ENCODE peak calls at places on chromosomes 5 and 9, in ten cellular contexts. H, F, R, U, C, O, Q, Z, P and L are unnamed samples.

GRCh38 chr5:135339189-135339588 is 59.8 kb downstream of the MACROH2A1 start:
- DNase-seq in H (no peak), F (no peak), R (no peak), U (no peak), C (no peak), O (no peak), Q (no peak), Z (no peak), P (no peak), L (no peak)

GRCh38 chr5:102036927-102037326 is 259.2 kb downstream of the SLCO4C1 start:
- DNase-seq in H (no peak), F (no peak), R (no peak), U (no peak), C (no peak), O (no peak), Q (no peak), Z (no peak), P (no peak), L (no peak)

GRCh38 chr9:125977223-125977622 is 230.1 kb downstream of the PBX3 start:
- DNase-seq in H (no peak), F (no peak), R (peak; percentile 10), U (no peak), C (no peak), O (no peak), Q (no peak), Z (no peak), P (peak; percentile 32), L (peak; percentile 5)

GRCh38 chr9:128276574-128277270 is 646 bp downstream of the SWI5 start:
- DNase-seq in H (no peak), F (no peak), R (peak; percentile 43), U (peak; percentile 46), C (peak; percentile 77), O (peak; percentile 63), Q (no peak), Z (no peak), P (peak; percentile 49), L (peak; percentile 24)

GRCh38 chr5:135993248-135993893 is 35.4 kb upstream of the TGFBI start:
- DNase-seq in H (no peak), F (no peak), R (peak; percentile 89), U (no peak), C (no peak), O (no peak), Q (no peak), Z (no peak), P (peak; percentile 71), L (no peak)

GRCh38 chr9:84166828-84167400 is 173.6 kb downstream of the SLC28A3 start:
- DNase-seq in H (no peak), F (no peak), R (no peak), U (no peak), C (no peak), O (no peak), Q (no peak), Z (no peak), P (no peak), L (no peak)

GRCh38 chr9:101639785-101640437 is 45.1 kb upstream of the PPP3R2 start:
- DNase-seq in H (no peak), F (no peak), R (no peak), U (no peak), C (no peak), O (no peak), Q (no peak), Z (no peak), P (no peak), L (peak; percentile 41)

GRCh38 chr9:88303785-88304495 is 84.3 kb upstream of the SPIN1 start:
- DNase-seq in H (no peak), F (no peak), R (no peak), U (no peak), C (no peak), O (no peak), Q (no peak), Z (no peak), P (peak; percentile 76), L (peak; percentile 33)

GRCh38 chr9:16132513-16132912 is 579.7 kb downstream of the CCDC171 start:
- DNase-seq in H (no peak), F (no peak), R (peak; percentile 55), U (no peak), C (no peak), O (no peak), Q (no peak), Z (no peak), P (peak; percentile 70), L (peak; percentile 72)

GRCh38 chr9:16134351-16134750 is 581.5 kb downstream of the CCDC171 start:
- DNase-seq in H (no peak), F (no peak), R (no peak), U (no peak), C (no peak), O (no peak), Q (no peak), Z (no peak), P (no peak), L (no peak)

GRCh38 chr9:16133032-16133431 is 580.2 kb downstream of the CCDC171 start:
- DNase-seq in H (no peak), F (no peak), R (no peak), U (no peak), C (no peak), O (no peak), Q (no peak), Z (no peak), P (no peak), L (no peak)

GRCh38 chr9:16133556-16134227 is 580.8 kb downstream of the CCDC171 start:
- DNase-seq in H (peak; percentile 70), F (peak; percentile 67), R (peak; percentile 73), U (peak; percentile 26), C (peak; percentile 95), O (peak; percentile 80), Q (peak; percentile 25), Z (peak; percentile 29), P (peak; percentile 90), L (peak; percentile 91)

GRCh38 chr9:16131269-16131668 is 578.4 kb downstream of the CCDC171 start:
- DNase-seq in H (no peak), F (peak; percentile 16), R (peak; percentile 61), U (no peak), C (peak; percentile 56), O (peak; percentile 36), Q (no peak), Z (no peak), P (peak; percentile 61), L (peak; percentile 89)
- TF ChIP-seq CTCF in H (peak; percentile 32), F (peak; percentile 59), R (peak; percentile 37), U (no peak), C (peak; percentile 51), O (peak; percentile 65), Q (no peak), Z (peak; percentile 12), P (peak; percentile 11), L (peak; percentile 70)

GRCh38 chr9:2663886-2664674 is 42.5 kb downstream of the VLDLR start:
- DNase-seq in H (no peak), F (no peak), R (no peak), U (no peak), C (no peak), O (no peak), Q (no peak), Z (no peak), P (no peak), L (no peak)

GRCh38 chr9:2663486-2663885 is 41.9 kb downstream of the VLDLR start:
- DNase-seq in H (no peak), F (no peak), R (no peak), U (peak; percentile 13), C (no peak), O (no peak), Q (no peak), Z (peak; percentile 16), P (no peak), L (no peak)

GRCh38 chr9:2664675-2665065 is 43.1 kb downstream of the VLDLR start:
- DNase-seq in H (no peak), F (no peak), R (no peak), U (no peak), C (no peak), O (no peak), Q (no peak), Z (no peak), P (no peak), L (no peak)

GRCh38 chr9:2666569-2666968 is 45.0 kb downstream of the VLDLR start:
- DNase-seq in H (no peak), F (no peak), R (no peak), U (no peak), C (no peak), O (no peak), Q (no peak), Z (no peak), P (no peak), L (no peak)

DNA sequence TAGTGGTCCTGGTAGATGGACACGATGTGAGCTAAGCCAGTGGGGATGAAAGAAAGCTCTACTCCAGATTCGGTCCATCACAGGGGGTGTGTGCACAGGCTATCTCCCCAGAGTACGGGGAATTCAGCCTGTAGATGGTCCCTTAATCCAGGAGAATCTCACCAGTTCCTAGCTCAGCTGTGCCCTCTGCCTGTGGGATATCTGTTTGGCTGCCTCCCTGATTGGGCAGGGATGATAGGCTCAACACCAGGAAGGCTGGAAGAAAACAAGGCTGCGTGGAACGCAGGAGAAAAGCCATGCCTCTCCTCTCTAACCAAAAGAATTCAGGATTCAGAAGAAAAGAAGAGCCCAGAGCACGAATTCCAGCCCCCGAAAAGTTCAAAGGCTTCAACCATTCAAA is 40.9 kb downstream of the VLDLR start:
- DNase-seq in H (no peak), F (no peak), R (peak; percentile 7), U (no peak), C (peak; percentile 62), O (peak; percentile 61), Q (no peak), Z (no peak), P (no peak), L (peak; percentile 14)
- TF ChIP-seq CTCF in H (peak; percentile 28), F (peak; percentile 16), R (no peak), U (no peak), C (peak; percentile 49), O (peak; percentile 64), Q (no peak), Z (no peak), P (no peak), L (peak; percentile 33)

DNA sequence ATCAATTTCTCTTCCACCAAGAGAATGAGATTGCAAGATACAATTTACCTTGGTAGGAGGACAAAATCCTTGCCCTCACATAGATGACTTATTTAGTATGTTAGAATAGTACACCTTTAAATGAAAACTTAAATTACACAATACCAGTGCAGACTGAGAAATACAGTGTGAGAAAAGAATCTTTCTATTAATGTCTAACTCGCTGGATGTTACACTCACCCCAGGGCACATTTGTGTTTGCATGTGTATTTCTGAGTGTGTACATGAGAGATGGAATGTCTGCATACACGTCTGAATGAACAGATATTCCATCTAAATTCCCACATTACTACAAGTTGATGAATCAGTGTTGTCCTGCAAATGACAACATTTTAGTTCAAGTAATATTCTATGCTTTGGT is 99.8 kb downstream of the KLHL3 start:
- DNase-seq in H (no peak), F (peak; percentile 49), R (no peak), U (no peak), C (no peak), O (no peak), Q (no peak), Z (no peak), P (no peak), L (no peak)
- TF ChIP-seq CTCF in H (no peak), F (no peak), R (no peak), U (no peak), C (no peak), O (no peak), Q (no peak), Z (no peak), P (no peak), L (no peak)

DNA sequence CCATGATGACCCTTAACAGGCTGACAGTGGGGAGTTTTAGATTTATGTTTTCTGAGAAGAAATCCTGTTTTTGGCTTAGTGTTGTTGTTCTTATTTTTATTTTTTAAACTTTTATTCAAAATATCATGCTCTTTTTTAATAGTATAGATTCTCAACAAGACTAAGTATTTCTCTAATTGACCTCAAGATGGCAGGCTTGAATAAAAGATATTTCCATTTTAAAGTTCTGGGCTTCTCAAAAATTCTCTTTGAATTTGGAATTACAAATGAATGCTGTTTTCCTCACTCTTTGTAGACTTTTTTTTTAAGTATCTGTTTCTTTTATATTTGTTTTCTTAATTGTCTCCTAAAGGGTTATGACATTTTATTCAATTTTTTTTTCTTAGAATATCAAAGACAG is 50.0 kb upstream of the SH3GL2 start:
- DNase-seq in H (no peak), F (no peak), R (peak; percentile 36), U (no peak), C (peak; percentile 53), O (no peak), Q (no peak), Z (no peak), P (no peak), L (peak; percentile 35)
- TF ChIP-seq CTCF in H (peak; percentile 33), F (no peak), R (peak; percentile 31), U (no peak), C (peak; percentile 66), O (peak; percentile 67), Q (peak; percentile 18), Z (peak; percentile 40), P (no peak), L (peak; percentile 37)